ENCODE peak calls at places on chromosomes 3 and 15, in nine cellular contexts. O, E, I, G, L, J, R, H and C are unnamed samples. For H3K9me3, the result is how much of the 10 kb centered on the place peaks cover.

GRCh38 chr3:171598990-171599389 is 138.8 kb upstream of the TNIK start:
- DNase-seq in L (no peak), I (no peak), O (no peak), E (no peak), R (no peak), J (no peak), G (no peak), H (no peak), C (no peak)

GRCh38 chr3:181715601-181716340 is 4.0 kb downstream of the SOX2 start:
- DNase-seq in H (peak), O (no peak), E (no peak), R (no peak), L (no peak), G (no peak), I (no peak), J (no peak), C (no peak)

GRCh38 chr15:74821091-74821789 is 5.2 kb upstream of the CPLX3 start:
- DNase-seq in I (no peak), J (no peak), O (no peak), E (peak), H (no peak), R (no peak), L (no peak), G (no peak), C (no peak)

GRCh38 chr3:184506579-184506978 is 55.0 kb upstream of the EPHB3 start:
- DNase-seq in H (no peak), R (no peak), E (no peak), G (no peak), L (no peak), O (no peak), I (no peak), J (no peak), C (no peak)

GRCh38 chr3:18423401-18424212 is 1.5 kb downstream of the SATB1 start:
- DNase-seq in R (no peak), L (peak), H (peak), O (peak), E (peak), G (no peak), J (no peak), I (no peak), C (no peak)

GRCh38 chr3:190718097-190718496 is 144.4 kb downstream of the GMNC start:
- DNase-seq in E (no peak), R (no peak), G (no peak), H (no peak), I (no peak), L (no peak), O (no peak), J (peak), C (no peak)

GRCh38 chr3:29822051-29822450 is 541.2 kb downstream of the RBMS3 start:
- DNase-seq in I (no peak), E (peak), R (peak), H (no peak), L (no peak), O (no peak), J (no peak), G (no peak), C (no peak)

GRCh38 chr3:76938962-76939361 is 100.9 kb upstream of the ROBO2 start:
- DNase-seq in I (no peak), J (no peak), O (no peak), R (no peak), E (no peak), H (no peak), G (no peak), L (no peak), C (no peak)

GRCh38 chr15:33135355-33135781 is 59.1 kb downstream of the FMN1 start:
- DNase-seq in O (no peak), L (no peak), G (no peak), E (no peak), H (no peak), J (no peak), I (no peak), R (no peak), C (no peak)

GRCh38 chr3:101803152-101803782 is 24.3 kb downstream of the NXPE3 start:
- DNase-seq in O (peak), J (no peak), L (peak), I (peak), R (peak), H (peak), E (peak), G (peak), C (no peak)

GRCh38 chr3:60160105-60160791 is 1091.0 kb downstream of the FHIT start:
- DNase-seq in E (no peak), J (no peak), I (no peak), L (no peak), O (no peak), R (no peak), G (no peak), H (no peak), C (no peak)

GRCh38 chr15:25136119-25136518 is 181.3 kb downstream of the SNRPN start:
- DNase-seq in J (no peak), O (no peak), R (no peak), H (no peak), L (no peak), I (no peak), E (no peak), G (no peak), C (no peak)
- H3K9me3 ChIP-seq in J (half or more), O (under half), R (under half), H (under half), L (under half), I (under half), E (under half), G (under half), C (under half)

DNA sequence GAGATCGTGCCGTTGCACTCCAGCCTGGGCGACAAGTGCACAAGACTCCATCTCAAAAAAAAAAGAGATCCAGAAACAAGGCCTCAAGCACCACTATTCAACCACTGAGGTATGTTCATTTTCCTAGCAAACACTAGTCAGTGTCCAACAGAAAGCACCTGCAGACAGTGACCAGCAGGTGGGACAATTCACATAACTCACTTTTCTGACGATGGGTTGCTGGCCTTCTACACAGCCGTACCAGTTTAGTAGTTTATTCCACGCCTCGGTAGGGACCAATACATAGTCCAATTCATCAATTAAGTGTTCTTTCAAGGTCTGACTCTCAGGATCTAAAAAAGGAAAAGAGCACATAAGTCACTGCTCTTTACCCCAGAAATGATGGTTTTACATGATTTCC is 12.4 kb downstream of the USP4 start:
- DNase-seq in O (no peak), R (no peak), G (no peak), H (no peak), E (no peak), L (no peak), I (no peak), J (no peak), C (no peak)
- TF ChIP-seq CTCF in O (no peak), R (peak), G (no peak), H (no peak), E (peak), L (peak), I (no peak), J (peak), C (peak)

GRCh38 chr15:85406916-85407315 is 26.5 kb downstream of the AKAP13 start:
- DNase-seq in I (no peak), R (no peak), G (no peak), O (no peak), L (no peak), J (no peak), E (no peak), H (no peak), C (no peak)
- H3K27ac ChIP-seq in I (no peak), R (no peak), G (peak), O (peak), L (no peak), J (no peak), E (no peak), H (no peak), C (peak)

GRCh38 chr3:244041-244440 is 47.5 kb downstream of the CHL1 start:
- DNase-seq in I (no peak), J (no peak), R (peak), G (no peak), E (no peak), O (no peak), H (no peak), L (no peak), C (no peak)
- H3K9me3 ChIP-seq in I (under half), J (under half), R (under half), G (under half), E (under half), O (under half), H (under half), L (under half), C (under half)

GRCh38 chr3:48088056-48088748 is 72.0 kb upstream of the MAP4 start:
- DNase-seq in J (no peak), L (no peak), H (peak), I (no peak), O (peak), R (no peak), G (no peak), E (no peak), C (no peak)

GRCh38 chr3:48090166-48090939 is 74.1 kb upstream of the MAP4 start:
- DNase-seq in J (no peak), I (no peak), L (no peak), E (no peak), G (no peak), H (no peak), O (no peak), R (no peak), C (no peak)

GRCh38 chr3:48092270-48092669 is 76.1 kb upstream of the MAP4 start:
- DNase-seq in J (no peak), G (no peak), H (no peak), O (no peak), R (no peak), E (no peak), L (no peak), I (no peak), C (no peak)

GRCh38 chr3:48086736-48087470 is 70.7 kb upstream of the MAP4 start:
- DNase-seq in I (no peak), H (no peak), G (no peak), E (peak), O (no peak), L (no peak), J (no peak), R (peak), C (no peak)

DNA sequence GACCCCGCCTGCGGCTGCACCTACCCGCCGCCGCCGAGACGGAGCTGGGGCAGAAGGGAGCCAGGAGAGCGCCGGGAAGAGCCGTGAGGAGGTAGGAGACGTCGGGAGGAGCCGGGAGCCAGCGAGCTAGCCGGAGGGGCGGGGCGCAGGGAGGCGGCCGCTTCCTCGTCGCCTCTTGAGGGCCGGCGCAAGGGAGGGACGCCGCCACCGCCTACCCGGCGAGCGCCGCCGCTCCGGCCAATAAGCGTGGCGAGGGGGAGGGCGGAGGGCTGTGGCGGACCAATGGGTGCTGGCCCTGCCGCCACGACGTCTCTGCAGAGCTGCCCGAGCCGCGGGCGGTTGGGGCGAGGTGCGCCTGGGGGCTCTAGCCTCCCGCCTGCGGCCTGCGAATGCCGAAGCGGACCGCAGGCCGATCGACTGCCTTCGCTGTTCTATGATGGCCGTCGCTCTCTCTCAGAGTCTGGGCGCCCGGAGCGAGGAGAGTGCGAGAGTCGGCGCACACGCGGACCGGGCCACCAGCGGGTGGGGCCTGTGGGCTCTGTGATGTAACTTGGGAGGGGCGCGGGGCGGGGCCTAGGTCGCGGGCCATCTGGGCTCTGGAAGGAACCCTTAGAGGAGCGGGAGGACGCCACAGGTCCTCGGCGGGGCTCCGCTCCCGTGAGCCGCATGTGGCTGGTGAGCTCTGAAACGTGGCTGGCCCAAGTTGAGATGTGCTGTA is 72.7 kb upstream of the MAP4 start:
- DNase-seq in L (peak), I (peak), R (peak), O (peak), E (peak), J (peak), G (peak), H (peak), C (peak)
- TF ChIP-seq CTCF in L (peak), I (no peak), R (no peak), O (no peak), E (no peak), J (no peak), G (no peak), H (no peak), C (no peak)

DNA sequence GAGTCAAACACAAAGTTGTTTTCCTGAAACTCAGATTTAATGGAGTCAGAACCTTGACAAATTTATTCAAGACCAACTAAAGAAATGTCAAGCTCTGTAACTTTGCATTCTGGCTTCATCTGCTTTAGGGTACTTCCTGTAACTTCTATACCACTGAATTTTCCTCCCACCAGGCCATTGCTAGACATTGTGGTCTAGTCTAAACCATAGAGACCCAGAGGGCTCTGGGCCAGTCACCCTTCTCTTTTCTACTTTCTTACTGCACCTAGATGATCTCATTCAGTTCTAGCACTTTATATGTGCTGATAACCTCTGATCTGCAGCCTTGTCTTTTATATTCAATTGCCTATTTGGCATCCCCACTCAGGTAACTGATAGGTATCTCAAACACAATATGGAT is 2.8 kb upstream of the OR5K1 start:
- DNase-seq in I (no peak), O (no peak), G (no peak), J (no peak), R (no peak), E (no peak), H (no peak), L (no peak), C (no peak)
- H3K27ac ChIP-seq in I (no peak), O (no peak), G (no peak), J (no peak), R (no peak), E (no peak), H (no peak), L (no peak), C (no peak)